ENCODE peak calls at places on chromosomes 6 and 20, in eight cellular contexts. R is NCI-H510A treated with DMSO at 0.1 percent for 48 hours; M is choroid plexus epithelial cell; T is left cardiac atrium; H is Daoy; L is fibroblast of mammary gland; W is stimulated activated CD4-positive, alpha-beta T cell treated with anti-CD3 and anti-CD28 coated beads, Interleukin-4, amount 100 ng/mL, for 48 hours; Y is mesothelial cell of epicardium. F is an unnamed sample.

GRCh38 chr6:33208089-33208967 is at the start of gene RING1:
- DNase-seq in R (peak; percentile 74), M (peak; percentile 75), T (peak; percentile 93), H (peak; percentile 87), L (peak; percentile 54), W (peak; percentile 78), Y (peak; percentile 85), F (peak; percentile 94)

GRCh38 chr20:4657096-4657495 is 64.6 kb upstream of the PRND start:
- DNase-seq in R (no peak), M (no peak), T (no peak), H (no peak), L (no peak), W (no peak), Y (no peak), F (no peak)

GRCh38 chr6:40877362-40877761 is 161.7 kb downstream of the UNC5CL start:
- DNase-seq in R (no peak), M (no peak), T (no peak), H (no peak), L (peak; percentile 9), W (peak; percentile 14), Y (no peak), F (no peak)

GRCh38 chr6:151409679-151410078 is 18.3 kb upstream of the ZBTB2 start:
- DNase-seq in R (no peak), M (no peak), T (no peak), H (no peak), L (no peak), W (no peak), Y (no peak), F (no peak)

GRCh38 chr6:16476861-16477260 is 238.5 kb downstream of the GMPR start:
- DNase-seq in R (no peak), M (no peak), T (no peak), H (no peak), L (no peak), W (no peak), Y (no peak), F (no peak)

GRCh38 chr6:120478650-120479049 is 855.6 kb downstream of the TBC1D32 start:
- DNase-seq in R (no peak), M (no peak), T (no peak), H (no peak), L (no peak), W (no peak), Y (no peak), F (no peak)

GRCh38 chr6:108476381-108476780 is 84.3 kb upstream of the FOXO3 start:
- DNase-seq in R (peak; percentile 2), M (no peak), T (no peak), H (no peak), L (no peak), W (no peak), Y (no peak), F (no peak)

GRCh38 chr6:16437984-16438383 is 199.6 kb downstream of the GMPR start:
- DNase-seq in R (no peak), M (no peak), T (no peak), H (no peak), L (no peak), W (no peak), Y (no peak), F (no peak)

GRCh38 chr20:63441136-63441776 is 31.2 kb downstream of the KCNQ2 start:
- DNase-seq in R (no peak), M (no peak), T (no peak), H (peak; percentile 68), L (no peak), W (no peak), Y (no peak), F (no peak)

GRCh38 chr6:136782021-136782770 is 10.1 kb downstream of the MAP3K5 start:
- DNase-seq in R (no peak), M (peak; percentile 80), T (no peak), H (no peak), L (peak; percentile 53), W (no peak), Y (no peak), F (no peak)

GRCh38 chr6:159981591-159982245 is 12.8 kb downstream of the IGF2R start:
- DNase-seq in R (no peak), M (peak; percentile 85), T (peak; percentile 47), H (peak; percentile 65), L (peak; percentile 72), W (no peak), Y (no peak), F (no peak)

GRCh38 chr6:166989427-166990034 is 9.7 kb upstream of the CEP43 start:
- DNase-seq in R (no peak), M (peak; percentile 78), T (no peak), H (peak; percentile 2), L (peak; percentile 59), W (peak; percentile 15), Y (no peak), F (no peak)

GRCh38 chr6:135546680-135547418 is 49.3 kb upstream of the AHI1 start:
- DNase-seq in R (no peak), M (no peak), T (peak; percentile 44), H (no peak), L (no peak), W (no peak), Y (no peak), F (no peak)

GRCh38 chr6:397056-397455 is 5.5 kb downstream of the IRF4 start:
- DNase-seq in R (no peak), M (no peak), T (no peak), H (no peak), L (no peak), W (no peak), Y (no peak), F (no peak)

GRCh38 chr6:125220712-125221111 is 67.1 kb downstream of the TPD52L1 start:
- DNase-seq in R (no peak), M (no peak), T (peak; percentile 49), H (no peak), L (peak; percentile 49), W (no peak), Y (no peak), F (no peak)